ENCODE peak calls at places on chromosomes 16 and 17, in five cellular contexts. D is prostate gland, Y is MM.1S, C is IMR-90, A is choroid plexus epithelial cell. I is an unnamed sample.

GRCh38 chr17:50539762-50540440 is 7.1 kb upstream of the SPATA20 start:
- DNase-seq in Y (no peak), A (no peak), C (no peak), D (peak), I (no peak)

GRCh38 chr17:33967608-33968349 is 287.3 kb upstream of the CCL2 start:
- DNase-seq in C (no peak), A (no peak), Y (peak), D (no peak), I (no peak)

GRCh38 chr16:86396318-86396882 is 113.9 kb upstream of the FOXF1 start:
- DNase-seq in A (peak), D (no peak), Y (no peak), C (peak), I (no peak)

GRCh38 chr17:40118093-40118492 is 3.7 kb upstream of the MSL1 start:
- DNase-seq in D (no peak), Y (no peak), C (no peak), A (no peak), I (no peak)

GRCh38 chr17:36850794-36851193 is 86.5 kb upstream of the LHX1 start:
- DNase-seq in C (peak), D (no peak), Y (no peak), A (peak), I (no peak)

GRCh38 chr16:66899945-66900688 is 18.6 kb downstream of the CDH16 start:
- DNase-seq in Y (no peak), D (no peak), C (peak), A (peak), I (no peak)

GRCh38 chr17:67637901-67638641 is 79.7 kb upstream of the NOL11 start:
- DNase-seq in D (peak), A (no peak), C (no peak), Y (no peak), I (no peak)

GRCh38 chr16:23570992-23571632 is 13.6 kb downstream of the UBFD1 start:
- DNase-seq in D (no peak), C (no peak), A (no peak), Y (no peak), I (peak)

GRCh38 chr17:82938486-82939212 is 98.8 kb upstream of the ZNF750 start:
- DNase-seq in Y (no peak), C (no peak), A (no peak), D (no peak), I (no peak)

GRCh38 chr16:71283612-71284011 is 5.6 kb downstream of the CMTR2 start:
- DNase-seq in A (no peak), Y (no peak), C (no peak), D (no peak), I (no peak)

GRCh38 chr16:65343556-65343955 is 221.7 kb upstream of the CDH11 start:
- DNase-seq in D (no peak), C (no peak), Y (no peak), A (no peak), I (no peak)

GRCh38 chr17:33390479-33391027 is 97.5 kb upstream of the ASIC2 start:
- DNase-seq in D (no peak), A (peak), C (no peak), Y (no peak), I (no peak)

GRCh38 chr17:75777243-75777922 is 7.2 kb upstream of the UNK start:
- DNase-seq in D (no peak), A (peak), Y (no peak), C (no peak), I (no peak)

GRCh38 chr17:59845595-59846390 is 47.0 kb downstream of the TUBD1 start:
- DNase-seq in D (peak), A (peak), C (peak), Y (peak), I (no peak)

GRCh38 chr16:61887903-61888302 is 148.3 kb downstream of the CDH8 start:
- DNase-seq in A (peak), Y (peak), D (no peak), C (no peak), I (no peak)

GRCh38 chr17:81287741-81288430 is 7.2 kb downstream of the SLC38A10 start:
- DNase-seq in C (no peak), D (no peak), A (no peak), Y (no peak), I (no peak)

GRCh38 chr16:89859809-89860075 is 13.7 kb upstream of the TCF25 start:
- DNase-seq in D (no peak), A (no peak), Y (no peak), C (no peak), I (no peak)

GRCh38 chr16:66271074-66272060 is 95.1 kb upstream of the CDH5 start:
- DNase-seq in A (no peak), D (no peak), Y (no peak), C (no peak), I (no peak)

GRCh38 chr17:35079547-35079946 is 16.0 kb upstream of the RFFL start:
- DNase-seq in A (peak), Y (no peak), C (peak), D (no peak), I (no peak)

GRCh38 chr17:49748223-49748622 is 15.7 kb downstream of the FAM117A start:
- DNase-seq in C (no peak), A (no peak), D (no peak), Y (peak), I (no peak)

GRCh38 chr17:10772425-10773380 is 31.2 kb downstream of the TMEM238L start:
- DNase-seq in Y (peak), A (peak), D (peak), C (peak), I (no peak)

GRCh38 chr16:68257906-68258800 is 6.2 kb upstream of the SLC7A6 start:
- DNase-seq in C (peak), Y (peak), D (no peak), A (peak), I (no peak)

GRCh38 chr17:15651001-15651582 is 31.6 kb upstream of the FBXW10B start:
- DNase-seq in A (no peak), D (no peak), C (no peak), Y (no peak), I (no peak)

GRCh38 chr16:86565644-86566511 is 751 bp upstream of the FOXC2 start:
- DNase-seq in Y (no peak), A (peak), D (no peak), C (no peak), I (no peak)

GRCh38 chr16:30445149-30445407 is 596 bp downstream of the SEPHS2 start:
- DNase-seq in C (no peak), D (no peak), Y (no peak), A (no peak), I (no peak)

GRCh38 chr17:29615048-29615385 is 7.7 kb downstream of the CORO6 start:
- DNase-seq in Y (no peak), D (no peak), C (no peak), A (peak), I (peak)
- TF ChIP-seq CTCF in Y (no peak), D (no peak), C (no peak), A (peak), I (no peak)

GRCh38 chr16:57376313-57376818 is 4.1 kb downstream of the CX3CL1 start:
- DNase-seq in Y (no peak), D (no peak), C (no peak), A (no peak), I (no peak)

GRCh38 chr16:57374067-57374534 is 1.8 kb downstream of the CX3CL1 start:
- DNase-seq in D (peak), Y (no peak), A (peak), C (peak), I (no peak)

GRCh38 chr16:57380671-57381462 is 8.6 kb downstream of the CX3CL1 start:
- DNase-seq in D (no peak), C (peak), A (peak), Y (no peak), I (no peak)

GRCh38 chr16:57379579-57379978 is 7.3 kb downstream of the CX3CL1 start:
- DNase-seq in A (no peak), C (no peak), D (no peak), Y (no peak), I (no peak)

DNA sequence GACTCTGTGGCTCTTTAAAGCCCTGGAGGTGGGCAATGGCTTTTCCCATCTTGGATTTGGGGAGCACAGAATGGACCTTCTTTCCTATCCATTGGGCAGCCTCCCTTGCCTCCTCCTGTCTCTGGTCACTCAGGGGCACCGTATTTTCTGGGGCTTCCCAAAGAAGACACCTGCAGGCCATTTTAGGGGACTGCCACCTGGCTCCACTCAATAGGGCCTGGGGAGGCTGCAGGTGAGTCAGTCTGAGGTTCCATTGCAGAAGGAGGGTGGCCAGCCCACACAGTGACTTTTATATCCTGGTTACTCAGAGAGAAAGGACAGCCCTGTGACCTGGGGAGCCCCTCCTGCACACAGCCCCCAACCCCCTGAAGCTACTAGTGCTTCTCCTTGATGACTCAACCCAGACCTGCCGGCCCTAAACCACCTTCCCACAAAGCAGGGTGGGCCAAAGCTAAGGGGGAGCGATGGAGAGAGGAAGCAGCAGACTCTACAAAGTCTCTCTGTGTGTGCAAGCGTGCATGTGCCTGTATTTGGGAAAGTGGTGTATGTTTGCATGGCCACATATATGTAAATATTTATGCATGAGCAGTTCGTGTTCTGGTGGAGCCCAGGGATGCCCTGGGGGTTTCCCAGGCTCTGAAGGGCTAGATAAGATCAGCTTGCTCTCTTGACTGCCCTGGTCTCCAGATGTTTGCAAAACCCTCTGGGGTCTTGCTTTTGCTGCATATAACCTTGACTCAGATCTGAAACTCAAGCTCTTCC is 5.0 kb downstream of the CX3CL1 start:
- DNase-seq in Y (no peak), C (peak), A (peak), D (no peak), I (peak)
- TF ChIP-seq CTCF in Y (no peak), C (no peak), A (no peak), D (no peak), I (no peak)

GRCh38 chr17:42312035-42312284 is 23.7 kb downstream of the STAT5A start:
- DNase-seq in C (no peak), Y (no peak), A (no peak), D (no peak), I (no peak)

GRCh38 chr17:42312285-42313130 is 24.2 kb downstream of the STAT5A start:
- DNase-seq in A (peak), C (peak), D (peak), Y (peak), I (peak)

GRCh38 chr17:42311240-42312034 is 23.1 kb downstream of the STAT5A start:
- DNase-seq in A (peak), C (peak), D (peak), Y (no peak), I (no peak)

GRCh38 chr17:42309142-42309541 is 20.8 kb downstream of the STAT5A start:
- DNase-seq in D (no peak), A (no peak), C (no peak), Y (no peak), I (no peak)

GRCh38 chr17:42310281-42311156 is 22.2 kb downstream of the STAT5A start:
- DNase-seq in Y (no peak), D (no peak), C (no peak), A (no peak), I (no peak)
- TF ChIP-seq CTCF in Y (no peak), D (no peak), C (no peak), A (peak), I (no peak)

GRCh38 chr17:72561266-72561665 is 440.4 kb downstream of the SOX9 start:
- DNase-seq in Y (no peak), A (no peak), D (no peak), C (no peak), I (no peak)

GRCh38 chr17:72562628-72563188 is 441.9 kb downstream of the SOX9 start:
- DNase-seq in A (no peak), D (no peak), Y (no peak), C (no peak), I (no peak)

GRCh38 chr17:72561680-72562079 is 440.9 kb downstream of the SOX9 start:
- DNase-seq in C (no peak), Y (no peak), D (no peak), A (no peak), I (no peak)

GRCh38 chr17:72558971-72559476 is 438.2 kb downstream of the SOX9 start:
- DNase-seq in Y (no peak), C (no peak), A (no peak), D (no peak), I (no peak)

DNA sequence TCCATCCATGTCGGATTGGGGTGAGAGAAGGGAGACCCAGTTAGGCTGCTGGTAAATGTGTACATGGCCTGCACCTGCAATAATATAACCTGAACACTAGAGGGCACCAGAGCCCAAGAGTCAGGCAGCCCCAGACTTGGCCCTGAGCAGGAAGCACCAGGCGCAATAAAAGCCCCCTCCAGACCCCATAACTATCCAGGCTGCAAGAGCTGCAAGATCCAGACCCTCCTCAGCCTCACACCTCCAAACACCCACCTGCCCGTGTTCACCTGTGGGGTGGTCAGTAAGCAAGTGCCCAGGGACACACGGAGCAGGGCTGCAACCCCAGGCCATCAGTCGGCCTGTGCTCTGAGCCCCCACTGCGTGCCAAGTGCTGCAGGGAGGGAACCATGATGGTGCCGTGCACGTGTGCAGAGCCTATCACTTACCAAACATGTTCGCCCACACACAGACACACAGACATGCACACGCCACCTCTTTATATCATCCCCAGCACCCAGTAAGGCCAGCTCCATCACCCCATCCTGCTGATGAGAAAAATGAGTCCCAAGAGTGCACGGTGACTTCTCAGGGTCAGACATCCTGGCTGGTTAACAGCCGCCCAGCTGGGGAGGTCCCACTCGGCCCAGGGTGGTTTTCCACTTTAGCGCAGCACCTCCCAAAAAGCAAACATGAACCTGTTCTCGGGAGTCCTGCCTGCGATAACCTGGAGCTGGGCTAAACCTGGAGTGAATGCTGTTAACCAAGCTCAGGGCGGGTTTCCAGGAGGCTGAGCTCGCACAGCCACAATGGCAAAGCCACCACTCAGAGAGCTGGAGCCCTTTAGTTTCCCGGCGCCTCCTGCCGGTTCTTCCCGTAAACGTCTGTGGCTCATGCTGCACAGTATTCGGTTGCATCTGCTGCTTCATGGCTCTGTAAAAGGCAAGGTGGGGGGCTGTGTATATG is 439.8 kb downstream of the SOX9 start:
- DNase-seq in Y (peak), A (peak), C (peak), D (peak), I (peak)
- TF ChIP-seq CTCF in Y (peak), A (peak), C (peak), D (peak), I (peak)

GRCh38 chr17:63434951-63435571 is 11.0 kb downstream of the CYB561 start:
- DNase-seq in Y (no peak), D (peak), C (peak), A (no peak), I (no peak)
- TF ChIP-seq CTCF in Y (no peak), D (no peak), C (peak), A (peak), I (no peak)